ENCODE peak calls at places on chromosomes 7 and 10, in nine cellular contexts. One of them, this sample, is unnamed.

GRCh38 chr7:81925530-81925929 is 155.7 kb upstream of the HGF start:
- DNase-seq in psoas muscle: no peak
- DNase-seq in heart left ventricle: no peak
- DNase-seq in GM06990: peak
- DNase-seq in heart right ventricle: no peak
- DNase-seq in HFF-Myc: no peak
- DNase-seq in uterus: no peak
- DNase-seq in transverse colon: no peak
- DNase-seq in GM23338: no peak
- DNase-seq in this sample: no peak

GRCh38 chr7:106781828-106782544 is 83.1 kb upstream of the PIK3CG start:
- DNase-seq in psoas muscle: no peak
- DNase-seq in heart left ventricle: no peak
- DNase-seq in GM06990: no peak
- DNase-seq in heart right ventricle: no peak
- DNase-seq in HFF-Myc: no peak
- DNase-seq in uterus: no peak
- DNase-seq in transverse colon: no peak
- DNase-seq in GM23338: no peak
- DNase-seq in this sample: no peak

GRCh38 chr10:106830466-106830865 is 334.0 kb downstream of the SORCS1 start:
- DNase-seq in psoas muscle: no peak
- DNase-seq in heart left ventricle: no peak
- DNase-seq in GM06990: no peak
- DNase-seq in heart right ventricle: no peak
- DNase-seq in HFF-Myc: no peak
- DNase-seq in uterus: no peak
- DNase-seq in transverse colon: no peak
- DNase-seq in GM23338: no peak
- DNase-seq in this sample: no peak

GRCh38 chr7:295155-296154 is 5.5 kb downstream of the FOXL3 start:
- DNase-seq in psoas muscle: no peak
- DNase-seq in heart left ventricle: no peak
- DNase-seq in GM06990: no peak
- DNase-seq in heart right ventricle: no peak
- DNase-seq in HFF-Myc: no peak
- DNase-seq in uterus: no peak
- DNase-seq in transverse colon: no peak
- DNase-seq in GM23338: no peak
- DNase-seq in this sample: no peak

GRCh38 chr10:34585422-34586115 is 229.5 kb downstream of the PARD3 start:
- DNase-seq in psoas muscle: no peak
- DNase-seq in heart left ventricle: no peak
- DNase-seq in GM06990: no peak
- DNase-seq in heart right ventricle: no peak
- DNase-seq in HFF-Myc: no peak
- DNase-seq in uterus: no peak
- DNase-seq in transverse colon: no peak
- DNase-seq in GM23338: no peak
- DNase-seq in this sample: no peak

GRCh38 chr10:71390921-71391690 is 5.6 kb upstream of the CDH23 start:
- DNase-seq in psoas muscle: no peak
- DNase-seq in heart left ventricle: no peak
- DNase-seq in GM06990: no peak
- DNase-seq in heart right ventricle: no peak
- DNase-seq in HFF-Myc: no peak
- DNase-seq in uterus: no peak
- DNase-seq in transverse colon: no peak
- DNase-seq in GM23338: no peak
- DNase-seq in this sample: no peak

GRCh38 chr10:132385721-132386418 is 11.1 kb upstream of the PWWP2B start:
- DNase-seq in psoas muscle: peak
- DNase-seq in heart left ventricle: no peak
- DNase-seq in GM06990: no peak
- DNase-seq in heart right ventricle: no peak
- DNase-seq in HFF-Myc: no peak
- DNase-seq in uterus: peak
- DNase-seq in transverse colon: peak
- DNase-seq in GM23338: no peak
- DNase-seq in this sample: no peak

GRCh38 chr10:130784326-130784725 is 527.2 kb downstream of the TCERG1L start:
- DNase-seq in psoas muscle: no peak
- DNase-seq in heart left ventricle: no peak
- DNase-seq in GM06990: no peak
- DNase-seq in heart right ventricle: no peak
- DNase-seq in HFF-Myc: no peak
- DNase-seq in uterus: no peak
- DNase-seq in transverse colon: no peak
- DNase-seq in GM23338: no peak
- DNase-seq in this sample: no peak

GRCh38 chr7:36064676-36065075 is 88.4 kb upstream of the EEPD1 start:
- DNase-seq in psoas muscle: no peak
- DNase-seq in heart left ventricle: no peak
- DNase-seq in GM06990: no peak
- DNase-seq in heart right ventricle: no peak
- DNase-seq in HFF-Myc: no peak
- DNase-seq in uterus: no peak
- DNase-seq in transverse colon: no peak
- DNase-seq in GM23338: no peak
- DNase-seq in this sample: no peak

GRCh38 chr7:50466815-50467569 is 16.8 kb upstream of the FIGNL1 start:
- DNase-seq in psoas muscle: no peak
- DNase-seq in heart left ventricle: no peak
- DNase-seq in GM06990: no peak
- DNase-seq in heart right ventricle: no peak
- DNase-seq in HFF-Myc: no peak
- DNase-seq in uterus: no peak
- DNase-seq in transverse colon: no peak
- DNase-seq in GM23338: no peak
- DNase-seq in this sample: no peak

GRCh38 chr10:119859422-119860258 is 13.0 kb downstream of the MCMBP start:
- DNase-seq in psoas muscle: no peak
- DNase-seq in heart left ventricle: no peak
- DNase-seq in GM06990: peak
- DNase-seq in heart right ventricle: no peak
- DNase-seq in HFF-Myc: no peak
- DNase-seq in uterus: no peak
- DNase-seq in transverse colon: no peak
- DNase-seq in GM23338: peak
- DNase-seq in this sample: peak

GRCh38 chr10:30445716-30446115 is 11.7 kb downstream of the MAP3K8 start:
- DNase-seq in psoas muscle: no peak
- DNase-seq in heart left ventricle: no peak
- DNase-seq in GM06990: no peak
- DNase-seq in heart right ventricle: no peak
- DNase-seq in HFF-Myc: no peak
- DNase-seq in uterus: no peak
- DNase-seq in transverse colon: no peak
- DNase-seq in GM23338: no peak
- DNase-seq in this sample: no peak

GRCh38 chr7:99380032-99380822 is 5.7 kb downstream of the ARPC1B start:
- DNase-seq in psoas muscle: no peak
- DNase-seq in heart left ventricle: peak
- DNase-seq in GM06990: peak
- DNase-seq in heart right ventricle: peak
- DNase-seq in HFF-Myc: no peak
- DNase-seq in uterus: no peak
- DNase-seq in transverse colon: peak
- DNase-seq in GM23338: peak
- DNase-seq in this sample: no peak

GRCh38 chr7:39847227-39847626 is 102.8 kb upstream of the CDK13 start:
- DNase-seq in psoas muscle: no peak
- DNase-seq in heart left ventricle: no peak
- DNase-seq in GM06990: no peak
- DNase-seq in heart right ventricle: no peak
- DNase-seq in HFF-Myc: no peak
- DNase-seq in uterus: no peak
- DNase-seq in transverse colon: no peak
- DNase-seq in GM23338: no peak
- DNase-seq in this sample: no peak

GRCh38 chr7:5395246-5395645 is 28.4 kb downstream of the TNRC18 start:
- DNase-seq in psoas muscle: no peak
- DNase-seq in heart left ventricle: no peak
- DNase-seq in GM06990: no peak
- DNase-seq in heart right ventricle: no peak
- DNase-seq in HFF-Myc: no peak
- DNase-seq in uterus: no peak
- DNase-seq in transverse colon: no peak
- DNase-seq in GM23338: no peak
- DNase-seq in this sample: no peak

GRCh38 chr10:52004342-52004949 is 305.1 kb upstream of the CSTF2T start:
- DNase-seq in psoas muscle: no peak
- DNase-seq in heart left ventricle: no peak
- DNase-seq in GM06990: no peak
- DNase-seq in heart right ventricle: no peak
- DNase-seq in HFF-Myc: peak
- DNase-seq in uterus: no peak
- DNase-seq in transverse colon: no peak
- DNase-seq in GM23338: peak
- DNase-seq in this sample: peak

GRCh38 chr10:23081891-23082290 is 13.5 kb upstream of the MSRB2 start:
- DNase-seq in psoas muscle: no peak
- DNase-seq in heart left ventricle: no peak
- DNase-seq in GM06990: no peak
- DNase-seq in heart right ventricle: no peak
- DNase-seq in HFF-Myc: no peak
- DNase-seq in uterus: no peak
- DNase-seq in transverse colon: no peak
- DNase-seq in GM23338: peak
- DNase-seq in this sample: no peak
- TF ChIP-seq CTCF in psoas muscle: peak
- TF ChIP-seq CTCF in heart left ventricle: peak
- TF ChIP-seq CTCF in GM06990: peak
- TF ChIP-seq CTCF in heart right ventricle: no peak
- TF ChIP-seq CTCF in HFF-Myc: peak
- TF ChIP-seq CTCF in uterus: no peak
- TF ChIP-seq CTCF in transverse colon: no peak
- TF ChIP-seq CTCF in GM23338: peak
- TF ChIP-seq CTCF in this sample: peak

DNA sequence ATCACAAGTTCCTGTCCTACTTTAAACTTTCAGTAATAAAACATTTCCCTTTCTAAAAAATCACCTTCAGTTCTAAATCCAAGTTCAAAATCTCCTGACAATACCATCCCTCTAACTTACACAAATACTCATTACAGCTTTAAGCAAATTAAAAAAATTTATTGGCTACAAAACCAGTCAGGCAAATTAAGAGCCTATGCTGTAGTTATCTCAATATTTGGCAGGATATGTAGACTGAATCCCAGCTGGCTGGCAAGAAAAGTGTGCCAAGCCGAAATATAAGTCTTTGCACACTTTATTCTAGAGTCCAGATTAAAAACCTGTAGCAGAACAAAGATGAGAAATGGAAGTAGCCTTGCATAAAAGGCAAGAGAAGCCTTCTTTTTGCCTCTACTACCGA is 9.5 kb downstream of the WAPL start:
- DNase-seq in psoas muscle: no peak
- DNase-seq in heart left ventricle: no peak
- DNase-seq in GM06990: no peak
- DNase-seq in heart right ventricle: no peak
- DNase-seq in HFF-Myc: no peak
- DNase-seq in uterus: no peak
- DNase-seq in transverse colon: no peak
- DNase-seq in GM23338: no peak
- DNase-seq in this sample: no peak
- H3K4me3 ChIP-seq in psoas muscle: peak
- H3K4me3 ChIP-seq in heart left ventricle: no peak
- H3K4me3 ChIP-seq in GM06990: no peak
- H3K4me3 ChIP-seq in heart right ventricle: no peak
- H3K4me3 ChIP-seq in HFF-Myc: no peak
- H3K4me3 ChIP-seq in uterus: no peak
- H3K4me3 ChIP-seq in transverse colon: no peak
- H3K4me3 ChIP-seq in GM23338: no peak
- H3K4me3 ChIP-seq in this sample: no peak

GRCh38 chr10:126423779-126424491 is 35.7 kb upstream of the ADAM12 start:
- DNase-seq in psoas muscle: no peak
- DNase-seq in heart left ventricle: no peak
- DNase-seq in GM06990: no peak
- DNase-seq in heart right ventricle: no peak
- DNase-seq in HFF-Myc: no peak
- DNase-seq in uterus: no peak
- DNase-seq in transverse colon: no peak
- DNase-seq in GM23338: no peak
- DNase-seq in this sample: no peak

GRCh38 chr10:126422561-126422960 is 34.3 kb upstream of the ADAM12 start:
- DNase-seq in psoas muscle: no peak
- DNase-seq in heart left ventricle: no peak
- DNase-seq in GM06990: no peak
- DNase-seq in heart right ventricle: no peak
- DNase-seq in HFF-Myc: no peak
- DNase-seq in uterus: no peak
- DNase-seq in transverse colon: no peak
- DNase-seq in GM23338: no peak
- DNase-seq in this sample: no peak

GRCh38 chr10:126421745-126422144 is 33.5 kb upstream of the ADAM12 start:
- DNase-seq in psoas muscle: no peak
- DNase-seq in heart left ventricle: no peak
- DNase-seq in GM06990: no peak
- DNase-seq in heart right ventricle: peak
- DNase-seq in HFF-Myc: peak
- DNase-seq in uterus: no peak
- DNase-seq in transverse colon: no peak
- DNase-seq in GM23338: no peak
- DNase-seq in this sample: peak

GRCh38 chr10:126425473-126426065 is 37.3 kb upstream of the ADAM12 start:
- DNase-seq in psoas muscle: no peak
- DNase-seq in heart left ventricle: no peak
- DNase-seq in GM06990: no peak
- DNase-seq in heart right ventricle: no peak
- DNase-seq in HFF-Myc: no peak
- DNase-seq in uterus: no peak
- DNase-seq in transverse colon: no peak
- DNase-seq in GM23338: no peak
- DNase-seq in this sample: no peak

DNA sequence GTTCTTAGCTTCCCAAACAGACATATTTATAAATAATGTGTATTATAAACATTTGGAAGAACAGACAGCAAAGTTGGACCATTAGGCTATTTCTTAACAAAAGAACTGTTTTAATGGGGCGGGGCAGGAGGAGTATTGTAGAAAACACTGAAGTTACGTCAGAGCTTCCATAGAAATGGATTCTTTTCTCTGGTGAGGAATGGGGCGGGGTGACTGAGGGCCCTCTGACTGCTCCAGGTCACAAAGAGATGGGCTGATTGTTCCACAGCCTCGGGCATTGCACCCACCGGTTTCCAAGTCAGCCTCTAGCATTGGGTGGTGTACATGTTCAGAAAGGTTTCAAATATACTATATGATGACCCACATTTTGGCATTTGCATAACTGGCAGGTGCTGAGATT is 36.8 kb upstream of the ADAM12 start:
- DNase-seq in psoas muscle: no peak
- DNase-seq in heart left ventricle: no peak
- DNase-seq in GM06990: no peak
- DNase-seq in heart right ventricle: no peak
- DNase-seq in HFF-Myc: no peak
- DNase-seq in uterus: no peak
- DNase-seq in transverse colon: no peak
- DNase-seq in GM23338: no peak
- DNase-seq in this sample: no peak
- TF ChIP-seq CTCF in psoas muscle: no peak
- TF ChIP-seq CTCF in heart left ventricle: no peak
- TF ChIP-seq CTCF in GM06990: no peak
- TF ChIP-seq CTCF in heart right ventricle: no peak
- TF ChIP-seq CTCF in HFF-Myc: no peak
- TF ChIP-seq CTCF in uterus: no peak
- TF ChIP-seq CTCF in transverse colon: no peak
- TF ChIP-seq CTCF in GM23338: no peak
- TF ChIP-seq CTCF in this sample: no peak

GRCh38 chr7:155647734-155648133 is 3.3 kb downstream of the RBM33 start:
- DNase-seq in psoas muscle: no peak
- DNase-seq in heart left ventricle: no peak
- DNase-seq in GM06990: no peak
- DNase-seq in heart right ventricle: no peak
- DNase-seq in HFF-Myc: no peak
- DNase-seq in uterus: no peak
- DNase-seq in transverse colon: no peak
- DNase-seq in GM23338: no peak
- DNase-seq in this sample: no peak
- H3K4me3 ChIP-seq in psoas muscle: no peak
- H3K4me3 ChIP-seq in heart left ventricle: no peak
- H3K4me3 ChIP-seq in GM06990: no peak
- H3K4me3 ChIP-seq in heart right ventricle: no peak
- H3K4me3 ChIP-seq in HFF-Myc: no peak
- H3K4me3 ChIP-seq in uterus: no peak
- H3K4me3 ChIP-seq in transverse colon: no peak
- H3K4me3 ChIP-seq in GM23338: no peak
- H3K4me3 ChIP-seq in this sample: no peak